ENCODE peak calls at places on chromosomes 1 and 21, in seven cellular contexts. K is GM23338, P is neuronal stem cell, U is fibroblast of lung, V is mesendoderm, J is neural progenitor cell, O is IMR-90. M is an unnamed sample.
A peak's percentile ranks its signal among the peaks of the same experiment; 100 is the strongest.

GRCh38 chr1:63821650-63822049 is 47.8 kb downstream of the ROR1 start:
- DNase-seq in P (no peak), K (no peak), V (no peak), J (no peak), U (peak; percentile 88), O (peak; percentile 73), M (no peak)

GRCh38 chr1:34780528-34780927 is 486 bp upstream of the GJB3 start:
- DNase-seq in J (no peak), P (no peak), K (no peak), O (no peak), U (no peak), V (no peak), M (no peak)

GRCh38 chr21:26116456-26117011 is 54.0 kb downstream of the APP start:
- DNase-seq in J (no peak), O (peak; percentile 44), P (no peak), U (peak; percentile 55), V (peak; percentile 97), K (peak; percentile 76), M (no peak)

GRCh38 chr1:152745289-152745704 is 12.5 kb upstream of the KPRP start:
- DNase-seq in O (peak; percentile 47), V (no peak), J (no peak), K (no peak), P (no peak), U (peak; percentile 36), M (no peak)

GRCh38 chr1:83905315-83905907 is 93.5 kb downstream of the TTLL7 start:
- DNase-seq in U (no peak), V (no peak), J (peak; percentile 21), O (peak; percentile 22), P (no peak), K (peak; percentile 45), M (peak; percentile 2)

GRCh38 chr1:227764019-227764391 is 28.8 kb downstream of the SNAP47 start:
- DNase-seq in K (no peak), J (no peak), U (peak; percentile 66), V (peak; percentile 67), P (no peak), O (peak; percentile 35), M (peak; percentile 64)

GRCh38 chr1:6435129-6435528 is 10.6 kb downstream of the ESPN start:
- DNase-seq in U (no peak), P (no peak), V (no peak), O (no peak), J (no peak), K (no peak), M (no peak)

GRCh38 chr1:43711524-43712386 is 4.4 kb downstream of the ST3GAL3 start:
- DNase-seq in U (peak; percentile 85), K (no peak), V (peak; percentile 14), J (no peak), P (no peak), O (peak; percentile 91), M (no peak)

GRCh38 chr1:232978091-232978634 is 27.8 kb downstream of the NTPCR start:
- DNase-seq in O (peak; percentile 52), P (no peak), U (peak; percentile 71), J (no peak), V (no peak), K (no peak), M (no peak)

GRCh38 chr1:232669981-232670763 is 40.2 kb upstream of the SIPA1L2 start:
- DNase-seq in U (peak; percentile 85), O (peak; percentile 61), J (no peak), V (no peak), K (no peak), P (no peak), M (no peak)

GRCh38 chr21:39604951-39605350 is 7.8 kb upstream of the B3GALT5 start:
- DNase-seq in P (no peak), U (no peak), K (no peak), O (no peak), J (no peak), V (no peak), M (no peak)

GRCh38 chr1:46520063-46520911 is 30.7 kb downstream of the DMBX1 start:
- DNase-seq in P (peak; percentile 82), U (peak; percentile 90), J (peak; percentile 92), K (peak; percentile 64), O (peak; percentile 75), V (peak; percentile 59), M (peak; percentile 98)

GRCh38 chr1:241499910-241500309 is 19.6 kb downstream of the FH start:
- DNase-seq in U (peak; percentile 29), J (peak; percentile 50), O (peak; percentile 62), P (no peak), K (peak; percentile 43), V (peak; percentile 43), M (no peak)

GRCh38 chr1:226545806-226546596 is 2.6 kb upstream of the STUM start:
- DNase-seq in O (no peak), P (no peak), K (no peak), J (no peak), U (no peak), V (no peak), M (peak; percentile 56)
- H3K27me3 ChIP-seq in O (peaks cover 41% of the 10 kb centered on the region), P (peaks cover 59% of the 10 kb centered on the region), K (peaks cover 53% of the 10 kb centered on the region), J (peaks cover 56% of the 10 kb centered on the region), U (peaks cover 31% of the 10 kb centered on the region), V (peaks cover 7% of the 10 kb centered on the region), M (peaks cover 48% of the 10 kb centered on the region)

GRCh38 chr1:1065265-1065939 is 8.7 kb downstream of the RNF223 start:
- DNase-seq in U (no peak), K (no peak), P (no peak), J (no peak), O (no peak), V (no peak), M (no peak)

GRCh38 chr1:1067284-1068076 is 6.6 kb downstream of the RNF223 start:
- DNase-seq in V (no peak), O (no peak), J (no peak), P (no peak), K (no peak), U (no peak), M (no peak)

GRCh38 chr1:1068077-1068373 is 6.1 kb downstream of the RNF223 start:
- DNase-seq in V (no peak), K (no peak), U (no peak), O (no peak), J (no peak), P (no peak), M (no peak)

GRCh38 chr1:1068374-1069060 is 5.6 kb downstream of the RNF223 start:
- DNase-seq in P (no peak), V (no peak), O (no peak), K (peak; percentile 52), J (peak; percentile 52), U (no peak), M (no peak)

DNA sequence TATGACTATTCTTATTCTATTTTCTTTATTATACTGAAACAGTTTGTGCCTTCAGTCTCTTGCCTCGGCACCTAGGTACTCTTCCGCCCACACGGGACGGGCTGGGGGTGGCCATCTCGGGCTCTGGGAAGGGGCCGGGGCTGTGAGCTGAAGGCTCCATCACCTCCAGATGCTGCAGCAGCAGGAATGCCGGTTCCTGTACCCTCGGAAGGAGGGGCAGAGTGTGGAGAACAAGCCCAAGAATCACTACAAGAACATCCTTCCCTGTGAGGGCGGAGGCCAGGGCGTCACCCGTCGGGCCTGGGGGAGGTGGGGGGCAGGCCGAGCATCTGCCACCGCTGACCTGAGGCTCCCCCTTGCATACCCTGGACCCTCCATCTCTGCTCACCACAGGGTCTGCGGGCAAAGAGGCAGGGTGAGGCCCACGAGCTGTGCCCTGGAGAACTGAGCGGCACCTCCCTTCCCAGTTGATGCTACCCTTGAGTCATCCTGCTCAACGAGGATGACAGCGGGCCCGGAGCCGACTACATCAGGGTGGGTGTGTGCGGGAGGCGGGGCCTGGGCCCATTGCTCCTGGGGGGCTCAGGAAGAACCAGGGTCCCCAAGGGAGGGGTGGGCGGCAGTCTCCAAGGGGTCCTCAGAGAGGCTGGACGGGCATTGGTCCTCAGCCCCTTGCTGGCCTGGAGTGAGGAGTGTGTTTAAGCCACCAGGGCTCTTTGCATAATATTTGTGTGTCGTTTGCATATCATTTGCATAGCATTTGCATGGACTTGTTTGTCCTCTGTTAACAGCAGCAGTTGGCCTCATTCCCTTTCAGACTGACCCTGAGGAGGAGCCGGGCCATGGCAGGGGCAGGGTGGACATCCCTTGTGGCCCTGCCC is 7.5 kb downstream of the RNF223 start:
- DNase-seq in O (no peak), V (no peak), J (no peak), U (no peak), K (no peak), P (no peak), M (peak; percentile 98)
- H3K27me3 ChIP-seq in O (no peaks in the 10 kb centered on the region), V (no peaks in the 10 kb centered on the region), J (peaks cover 92% of the 10 kb centered on the region), U (no peaks in the 10 kb centered on the region), K (peaks cover 33% of the 10 kb centered on the region), P (peaks cover 76% of the 10 kb centered on the region), M (peaks cover 23% of the 10 kb centered on the region)

GRCh38 chr1:47554082-47554481 is 116.2 kb downstream of the FOXD2 start:
- DNase-seq in O (no peak), P (no peak), J (no peak), V (no peak), U (no peak), K (no peak), M (no peak)

GRCh38 chr1:47555307-47555706 is 117.5 kb downstream of the FOXD2 start:
- DNase-seq in J (no peak), U (no peak), P (no peak), V (no peak), K (no peak), O (no peak), M (peak; percentile 21)

GRCh38 chr1:47554901-47555300 is 117.1 kb downstream of the FOXD2 start:
- DNase-seq in O (peak; percentile 17), J (no peak), V (no peak), P (no peak), K (no peak), U (peak; percentile 69), M (peak; percentile 73)

GRCh38 chr1:47557086-47557866 is 119.4 kb downstream of the FOXD2 start:
- DNase-seq in P (no peak), K (no peak), V (no peak), O (no peak), U (no peak), J (no peak), M (no peak)

DNA sequence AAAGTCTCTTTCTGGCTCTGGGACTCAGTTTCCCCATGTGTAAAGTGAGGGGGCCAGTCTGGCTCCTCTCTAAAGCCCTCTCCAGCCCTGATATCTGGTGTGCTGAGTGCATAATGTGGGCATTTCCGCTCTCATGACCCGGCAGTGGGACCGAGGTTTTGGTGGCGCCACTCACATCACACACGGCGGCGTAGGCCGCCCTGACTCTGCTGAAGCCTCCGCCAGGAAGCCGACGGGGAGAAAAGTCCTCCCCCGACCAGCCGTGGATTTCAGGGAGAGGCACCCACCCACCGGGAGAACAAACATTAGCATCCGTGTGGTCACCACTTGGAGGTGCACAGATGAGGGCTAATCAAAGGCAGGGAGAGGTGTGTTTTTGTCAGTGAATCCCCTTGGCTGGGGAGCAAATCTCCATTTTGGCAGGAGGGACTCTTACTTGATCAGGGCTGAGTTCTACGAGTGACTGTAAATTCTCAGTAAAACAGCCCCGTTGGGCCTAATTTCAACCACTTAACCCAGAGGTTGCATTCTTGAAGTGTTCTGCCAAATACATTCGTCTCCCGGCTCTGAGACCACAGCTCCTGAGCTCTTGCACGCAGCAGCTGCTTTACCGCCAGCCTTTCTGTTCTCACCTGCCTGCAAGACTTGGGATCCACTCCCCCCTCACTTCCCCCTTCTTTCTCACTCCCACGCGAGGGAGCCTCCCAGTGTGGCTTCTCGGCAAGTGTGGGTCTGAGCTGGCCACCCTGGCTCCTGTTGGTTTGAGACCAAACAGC is 118.2 kb downstream of the FOXD2 start:
- DNase-seq in J (no peak), P (no peak), U (peak; percentile 58), K (peak; percentile 22), O (no peak), V (no peak), M (peak; percentile 1)
- H3K27me3 ChIP-seq in J (no peaks in the 10 kb centered on the region), P (peaks cover 10% of the 10 kb centered on the region), U (no peaks in the 10 kb centered on the region), K (no peaks in the 10 kb centered on the region), O (peaks cover 18% of the 10 kb centered on the region), V (no peaks in the 10 kb centered on the region), M (peaks cover 14% of the 10 kb centered on the region)

DNA sequence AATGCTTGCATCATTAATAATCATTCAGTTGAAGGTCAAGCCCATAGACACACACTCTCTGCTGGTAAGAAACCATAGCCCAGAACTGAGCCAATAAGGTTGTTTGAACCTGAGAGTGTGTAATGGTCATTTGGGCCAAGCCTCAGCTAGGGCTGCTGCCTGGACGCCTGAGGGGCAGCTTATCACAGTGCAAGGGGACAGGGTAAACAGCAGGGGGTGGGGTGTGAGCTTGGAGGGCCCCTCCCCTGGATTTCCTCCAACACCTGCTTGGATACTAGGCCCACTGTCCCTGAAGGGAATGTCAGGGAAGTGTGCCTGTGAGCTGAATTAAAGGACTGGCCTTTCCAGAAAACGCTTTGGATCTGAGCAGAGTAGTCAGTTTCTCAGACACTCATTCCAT is 24.6 kb upstream of the CNTN2 start:
- DNase-seq in V (no peak), P (no peak), K (no peak), O (no peak), U (no peak), J (no peak), M (no peak)
- H3K27me3 ChIP-seq in V (no peaks in the 10 kb centered on the region), P (peaks cover 55% of the 10 kb centered on the region), K (no peaks in the 10 kb centered on the region), O (peaks cover 53% of the 10 kb centered on the region), U (no peaks in the 10 kb centered on the region), J (no peaks in the 10 kb centered on the region), M (peaks cover 3% of the 10 kb centered on the region)

M was measured in osteoblast.